ENCODE peak calls at places on chromosomes 6 and 20, in four cellular contexts. M is kidney tubule cell, F is AG08396, K is H7. A is an unnamed sample.

GRCh38 chr6:155273438-155273837 is 9.6 kb downstream of the CLDN20 start:
- DNase-seq in M (peak), K (peak), F (peak), A (peak)

GRCh38 chr6:40550096-40550731 is 37.0 kb downstream of the LRFN2 start:
- DNase-seq in F (peak), M (peak), K (no peak), A (peak)

GRCh38 chr6:87408721-87409155 is 966 bp downstream of the CFAP206 start:
- DNase-seq in K (no peak), M (no peak), F (no peak), A (no peak)

GRCh38 chr6:14857501-14857900 is 388.4 kb upstream of the JARID2 start:
- DNase-seq in M (no peak), F (no peak), K (no peak), A (no peak)

GRCh38 chr6:104705095-104705707 is 154.5 kb downstream of the HACE1 start:
- DNase-seq in K (no peak), F (no peak), M (peak), A (no peak)

GRCh38 chr6:151374024-151374423 is 17.3 kb downstream of the ZBTB2 start:
- DNase-seq in K (peak), F (no peak), M (no peak), A (no peak)

GRCh38 chr6:6969761-6970223 is 138.0 kb upstream of the RREB1 start:
- DNase-seq in K (peak), M (peak), F (no peak), A (no peak)

GRCh38 chr20:25248501-25249172 is 752 bp downstream of the PYGB start:
- DNase-seq in F (peak), K (peak), M (peak), A (peak)